ENCODE peak calls at places on chromosomes 3 and 15, in nine cellular contexts. R is AG20443; Q is IMR-90; Y is NCI-H2171; I is hippocampal formation; E is NCI-H2081; D is A172; H is T-helper 9 cell; N is stimulated activated CD4-positive, alpha-beta T cell treated with anti-CD3 and anti-CD28 coated beads, Interleukin-4, amount 100 ng/mL, for 1 hour. U is an unnamed sample.
A peak's percentile ranks its signal among the peaks of the same experiment; 100 is the strongest.

GRCh38 chr15:57259511-57260143 is 116.7 kb upstream of the CGNL1 start:
- DNase-seq in R (no peak), Q (no peak), Y (no peak), I (no peak), E (peak; percentile 97), D (no peak), H (no peak), N (no peak), U (no peak)

GRCh38 chr3:30370681-30371271 is 235.6 kb upstream of the TGFBR2 start:
- DNase-seq in R (peak; percentile 28), Q (no peak), Y (no peak), I (no peak), E (no peak), D (peak; percentile 38), H (no peak), N (no peak), U (peak; percentile 69)

GRCh38 chr3:180804871-180805430 is 107.5 kb upstream of the FXR1 start:
- DNase-seq in R (peak; percentile 67), Q (peak; percentile 9), Y (no peak), I (peak; percentile 5), E (peak; percentile 86), D (peak; percentile 49), H (no peak), N (no peak), U (peak; percentile 68)

GRCh38 chr15:51688863-51689262 is 7.6 kb downstream of the SCG3 start:
- DNase-seq in R (peak; percentile 25), Q (peak; percentile 7), Y (no peak), I (no peak), E (no peak), D (no peak), H (no peak), N (no peak), U (no peak)

GRCh38 chr3:80213076-80213475 is 445.3 kb upstream of the ROBO1 start:
- DNase-seq in R (no peak), Q (no peak), Y (no peak), I (no peak), E (no peak), D (no peak), H (no peak), N (no peak), U (no peak)

GRCh38 chr3:150751781-150752263 is 11.1 kb downstream of the SIAH2 start:
- DNase-seq in R (no peak), Q (no peak), Y (no peak), I (no peak), E (no peak), D (no peak), H (no peak), N (no peak), U (no peak)

GRCh38 chr15:69305204-69305931 is 6.7 kb downstream of the PAQR5 start:
- DNase-seq in R (peak; percentile 91), Q (peak; percentile 96), Y (no peak), I (no peak), E (no peak), D (peak; percentile 95), H (no peak), N (no peak), U (peak; percentile 97)

GRCh38 chr3:126013742-126014141 is 44.8 kb downstream of the ROPN1B start:
- DNase-seq in R (no peak), Q (no peak), Y (peak; percentile 35), I (no peak), E (no peak), D (peak; percentile 21), H (no peak), N (no peak), U (no peak)

GRCh38 chr3:195001961-195002861 is 268.7 kb downstream of the XXYLT1 start:
- DNase-seq in R (peak; percentile 61), Q (peak; percentile 34), Y (peak; percentile 100), I (no peak), E (peak; percentile 97), D (peak; percentile 66), H (no peak), N (peak; percentile 11), U (peak; percentile 55)

GRCh38 chr3:126341755-126342150 is 15.5 kb downstream of the KLF15 start:
- DNase-seq in R (no peak), Q (no peak), Y (no peak), I (no peak), E (no peak), D (no peak), H (no peak), N (no peak), U (no peak)

GRCh38 chr3:12822725-12823373 is 18.5 kb downstream of the RPL32 start:
- DNase-seq in R (no peak), Q (peak; percentile 51), Y (no peak), I (no peak), E (no peak), D (no peak), H (no peak), N (no peak), U (peak; percentile 50)

GRCh38 chr15:58770519-58770856 is 614 bp upstream of the MINDY2 start:
- DNase-seq in R (peak; percentile 77), Q (peak; percentile 84), Y (no peak), I (peak; percentile 61), E (no peak), D (peak; percentile 58), H (no peak), N (no peak), U (peak; percentile 89)

GRCh38 chr3:4750306-4751056 is 228.8 kb upstream of the BHLHE40 start:
- DNase-seq in R (no peak), Q (peak; percentile 17), Y (no peak), I (no peak), E (no peak), D (peak; percentile 83), H (peak; percentile 25), N (no peak), U (peak; percentile 46)

U was measured in cardiac fibroblast.